ENCODE peak calls at places on chromosomes 6 and 20, in six cellular contexts. B, R, X, V, Z and T are unnamed samples.
A peak's percentile ranks its signal among the peaks of the same experiment; 100 is the strongest.

GRCh38 chr20:16387661-16388060 is 185.6 kb downstream of the KIF16B start:
- DNase-seq in B (no peak), Z (no peak), V (no peak), X (no peak), R (no peak), T (no peak)

GRCh38 chr20:14955396-14955795 is 618.0 kb upstream of the FLRT3 start:
- DNase-seq in R (no peak), X (no peak), Z (no peak), B (no peak), V (no peak), T (no peak)

GRCh38 chr6:42101186-42101657 is 41.2 kb downstream of the C6orf132 start:
- DNase-seq in R (peak; percentile 17), B (no peak), X (no peak), Z (no peak), V (no peak), T (no peak)

GRCh38 chr6:110646419-110646698 is 168.9 kb downstream of the CDK19 start:
- DNase-seq in B (no peak), V (no peak), R (no peak), X (no peak), Z (peak; percentile 15), T (no peak)

GRCh38 chr6:63926258-63926657 is 290.7 kb downstream of the PHF3 start:
- DNase-seq in V (no peak), R (no peak), Z (no peak), X (no peak), B (no peak), T (no peak)

GRCh38 chr6:654136-654535 is 2.8 kb downstream of the HUS1B start:
- DNase-seq in V (no peak), B (no peak), Z (no peak), R (peak; percentile 42), X (no peak), T (no peak)

GRCh38 chr20:2004171-2004570 is 10.3 kb upstream of the PDYN start:
- DNase-seq in V (no peak), Z (no peak), R (no peak), B (no peak), X (no peak), T (no peak)

GRCh38 chr20:24993337-24994185 is 1.0 kb upstream of the APMAP start:
- DNase-seq in R (peak; percentile 36), X (no peak), B (no peak), V (no peak), Z (no peak), T (no peak)

GRCh38 chr20:57654998-57655811 is 35.0 kb upstream of the ZBP1 start:
- DNase-seq in V (no peak), Z (no peak), B (peak; percentile 34), X (no peak), R (peak; percentile 20), T (no peak)

GRCh38 chr6:168134399-168135201 is 55.6 kb upstream of the FRMD1 start:
- DNase-seq in X (no peak), V (no peak), R (no peak), Z (no peak), B (no peak), T (no peak)

GRCh38 chr6:7446056-7446455 is 56.4 kb downstream of the RIOK1 start:
- DNase-seq in B (no peak), V (no peak), R (no peak), Z (no peak), X (no peak), T (no peak)

GRCh38 chr6:154792761-154793160 is 59.5 kb downstream of the SCAF8 start:
- DNase-seq in B (no peak), R (peak; percentile 25), Z (no peak), V (no peak), X (no peak), T (no peak)

GRCh38 chr20:16863315-16863714 is 115.2 kb downstream of the OTOR start:
- DNase-seq in R (no peak), B (no peak), Z (no peak), X (no peak), V (no peak), T (no peak)

GRCh38 chr6:12482386-12482785 is 192.2 kb downstream of the EDN1 start:
- DNase-seq in Z (no peak), V (no peak), R (no peak), B (no peak), X (no peak), T (no peak)

GRCh38 chr6:158677906-158678305 is 28.1 kb downstream of the SYTL3 start:
- DNase-seq in V (no peak), Z (no peak), R (no peak), B (no peak), X (no peak), T (no peak)

GRCh38 chr6:25499851-25500250 is 152.2 kb upstream of the SCGN start:
- DNase-seq in R (peak; percentile 72), Z (no peak), B (no peak), V (no peak), X (no peak), T (no peak)

GRCh38 chr6:159979136-159979874 is 10.4 kb downstream of the IGF2R start:
- DNase-seq in R (peak; percentile 80), V (no peak), B (peak; percentile 82), X (peak; percentile 42), Z (no peak), T (no peak)

GRCh38 chr6:11538799-11539468 is 1.4 kb downstream of the TMEM170B start:
- DNase-seq in V (no peak), R (no peak), Z (no peak), X (no peak), B (no peak), T (no peak)

GRCh38 chr20:37439223-37439933 is 81.7 kb upstream of the NNAT start:
- DNase-seq in R (no peak), V (no peak), Z (no peak), B (no peak), X (no peak), T (no peak)

GRCh38 chr6:143074670-143075318 is 14.1 kb downstream of the AIG1 start:
- DNase-seq in V (no peak), X (no peak), Z (no peak), B (no peak), R (no peak), T (no peak)

GRCh38 chr6:28515676-28516075 is at the start of gene GPX6:
- DNase-seq in Z (no peak), V (no peak), X (no peak), R (no peak), B (no peak), T (no peak)
- H3K27ac ChIP-seq in Z (no peak within 1 kb of the TSS), V (no peak within 1 kb of the TSS), X (no peak within 1 kb of the TSS), R (no peak within 1 kb of the TSS), B (no peak within 1 kb of the TSS), T (no peak within 1 kb of the TSS)

GRCh38 chr20:62953839-62954703 is 1.6 kb downstream of the SLC17A9 start:
- DNase-seq in Z (peak; percentile 29), R (peak; percentile 66), X (peak; percentile 70), B (peak; percentile 83), V (peak; percentile 18), T (peak; percentile 52)
- H3K27ac ChIP-seq in Z (peak overlapping the region; percentile 57), R (peak overlapping the region; percentile 83), X (peak overlapping the region; percentile 49), B (peak overlapping the region; percentile 58), V (peak overlapping the region; percentile 86), T (peak overlapping the region; percentile 74)

GRCh38 chr20:8389381-8390368 is 257.6 kb downstream of the PLCB1 start:
- DNase-seq in B (no peak), V (peak; percentile 32), X (peak; percentile 69), Z (no peak), R (peak; percentile 42), T (no peak)
- H3K27ac ChIP-seq in B (no peak overlapping the region), V (no peak overlapping the region), X (no peak overlapping the region), Z (no peak overlapping the region), R (peak overlapping the region; percentile 34), T (no peak overlapping the region)

GRCh38 chr6:136788069-136788902 is 4.0 kb downstream of the MAP3K5 start:
- DNase-seq in B (no peak), R (peak; percentile 93), V (peak; percentile 48), Z (no peak), X (no peak), T (no peak)

GRCh38 chr6:136792066-136792944 is at the start of gene MAP3K5:
- DNase-seq in V (peak; percentile 43), B (peak; percentile 90), Z (peak; percentile 94), X (peak; percentile 80), R (peak; percentile 74), T (peak; percentile 39)

GRCh38 chr6:136792945-136793289 is 640 bp upstream of the MAP3K5 start:
- DNase-seq in X (peak; percentile 89), R (peak; percentile 83), Z (peak; percentile 93), B (peak; percentile 94), V (peak; percentile 69), T (peak; percentile 80)

GRCh38 chr6:136791296-136792065 is 796 bp downstream of the MAP3K5 start:
- DNase-seq in R (peak; percentile 59), B (peak; percentile 72), X (peak; percentile 48), V (no peak), Z (peak; percentile 73), T (peak; percentile 38)

DNA sequence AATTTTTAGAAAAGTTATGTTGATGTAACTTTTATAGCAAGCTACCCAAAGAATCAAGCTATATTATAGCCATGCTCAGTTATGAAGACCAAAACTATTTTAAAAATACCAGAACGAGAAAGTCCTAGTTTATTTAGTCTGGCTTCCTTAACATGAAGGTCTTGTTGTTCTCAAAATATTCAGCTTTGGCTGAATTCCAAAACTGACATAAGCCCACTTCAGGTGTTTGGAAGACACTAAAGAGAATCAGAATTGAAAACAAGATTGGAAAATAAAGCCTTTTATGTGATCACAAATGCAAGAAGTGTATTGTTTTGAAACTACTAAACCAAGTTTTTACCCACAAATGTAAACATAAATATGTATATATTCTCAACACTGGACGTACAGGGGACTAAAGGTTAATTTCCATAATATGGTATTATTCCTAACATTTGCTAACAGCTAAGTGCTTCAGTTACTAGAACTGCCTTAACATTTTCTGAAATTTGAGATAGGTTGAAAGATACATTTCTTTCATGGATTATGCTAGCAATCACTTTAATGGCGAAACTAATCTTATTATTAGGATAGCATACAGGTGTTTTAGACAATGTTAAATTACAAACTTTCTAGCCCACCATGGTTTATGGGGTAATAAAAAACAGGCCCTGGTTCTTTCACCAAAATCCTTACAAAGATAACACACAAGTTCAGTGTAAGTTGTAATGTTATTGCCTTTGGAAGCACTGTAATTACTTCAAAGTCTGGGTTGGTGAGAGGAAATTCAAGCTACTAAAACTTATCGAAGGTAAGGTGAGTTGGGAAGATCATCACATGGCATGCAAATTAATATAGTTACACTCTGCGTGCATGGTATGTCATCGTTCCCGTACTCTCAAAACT is 1.6 kb downstream of the MAP3K5 start:
- DNase-seq in X (no peak), B (no peak), V (no peak), Z (no peak), R (peak; percentile 28), T (no peak)
- H3K27ac ChIP-seq in X (no peak overlapping the region), B (peak overlapping the region; percentile 95), V (no peak overlapping the region), Z (peak overlapping the region; percentile 98), R (peak overlapping the region; percentile 81), T (peak overlapping the region; percentile 58)

GRCh38 chr6:34663887-34664269 is 32.7 kb downstream of the ILRUN start:
- DNase-seq in Z (no peak), X (no peak), B (no peak), V (no peak), R (peak; percentile 20), T (no peak)

GRCh38 chr6:34665019-34665418 is 31.5 kb downstream of the ILRUN start:
- DNase-seq in X (no peak), Z (no peak), V (no peak), R (no peak), B (no peak), T (no peak)

GRCh38 chr6:34664270-34664971 is 32.1 kb downstream of the ILRUN start:
- DNase-seq in Z (no peak), V (no peak), R (peak; percentile 45), X (no peak), B (no peak), T (no peak)

GRCh38 chr6:34661379-34661778 is 35.2 kb downstream of the ILRUN start:
- DNase-seq in V (no peak), Z (no peak), R (no peak), X (no peak), B (no peak), T (no peak)

GRCh38 chr6:34663371-34663770 is 33.2 kb downstream of the ILRUN start:
- DNase-seq in Z (no peak), B (no peak), X (no peak), V (no peak), R (no peak), T (no peak)
- H3K27ac ChIP-seq in Z (no peak overlapping the region), B (peak overlapping the region; percentile 71), X (no peak overlapping the region), V (no peak overlapping the region), R (peak overlapping the region; percentile 77), T (no peak overlapping the region)